ENCODE peak calls at places on chromosomes 3 and 15, in five cellular contexts. C is stimulated activated CD4-positive, alpha-beta T cell treated with anti-CD3 and anti-CD28 coated beads, Interleukin-4, amount 100 ng/mL, for 48 hours; V is left colon; S is hippocampal formation; W is T-helper 2 cell. Y is an unnamed sample.

GRCh38 chr15:71691700-71692417 is 118.5 kb upstream of the NR2E3 start:
- DNase-seq in C (no peak), V (no peak), S (no peak), W (no peak), Y (no peak)

GRCh38 chr15:29071193-29071906 is 185.6 kb downstream of the APBA2 start:
- DNase-seq in C (no peak), V (no peak), S (peak), W (no peak), Y (no peak)

GRCh38 chr3:94928921-94929320 is 866.1 kb downstream of the NSUN3 start:
- DNase-seq in C (no peak), V (no peak), S (no peak), W (no peak), Y (no peak)

GRCh38 chr3:14899993-14900618 is 47.3 kb upstream of the NR2C2 start:
- DNase-seq in C (no peak), V (peak), S (no peak), W (no peak), Y (no peak)

GRCh38 chr3:45922950-45923590 is 20.2 kb upstream of the CXCR6 start:
- DNase-seq in C (no peak), V (no peak), S (no peak), W (no peak), Y (no peak)

GRCh38 chr15:78177447-78177873 is 28.3 kb downstream of the IDH3A start:
- DNase-seq in C (peak), V (peak), S (no peak), W (no peak), Y (no peak)

GRCh38 chr3:155870945-155871745 is 695 bp downstream of the GMPS start:
- DNase-seq in C (peak), V (peak), S (no peak), W (peak), Y (peak)

GRCh38 chr15:76236350-76236749 is 74.9 kb downstream of the ETFA start:
- DNase-seq in C (no peak), V (no peak), S (no peak), W (no peak), Y (no peak)

GRCh38 chr3:179105881-179106280 is 34.3 kb upstream of the ZMAT3 start:
- DNase-seq in C (no peak), V (no peak), S (no peak), W (no peak), Y (no peak)

GRCh38 chr3:77506384-77506783 is 466.5 kb downstream of the ROBO2 start:
- DNase-seq in C (no peak), V (no peak), S (no peak), W (no peak), Y (no peak)

GRCh38 chr15:34795267-34796081 is at the start of gene ACTC1:
- DNase-seq in C (no peak), V (no peak), S (no peak), W (no peak), Y (no peak)

GRCh38 chr15:60970246-60971170 is 258.6 kb downstream of the RORA start:
- DNase-seq in C (no peak), V (no peak), S (no peak), W (no peak), Y (no peak)

GRCh38 chr3:65343031-65343430 is 655.2 kb upstream of the ADAMTS9 start:
- DNase-seq in C (no peak), V (no peak), S (no peak), W (no peak), Y (no peak)

GRCh38 chr3:188170461-188171459 is 16.8 kb downstream of the LPP start:
- DNase-seq in C (peak), V (no peak), S (no peak), W (no peak), Y (no peak)

GRCh38 chr3:149342413-149343340 is 9.2 kb upstream of the TM4SF18 start:
- DNase-seq in C (no peak), V (no peak), S (no peak), W (no peak), Y (no peak)

GRCh38 chr3:193982258-193982659 is 153.7 kb upstream of the HES1 start:
- DNase-seq in C (no peak), V (peak), S (no peak), W (no peak), Y (no peak)

GRCh38 chr15:29805043-29805707 is 17.1 kb downstream of the TJP1 start:
- DNase-seq in C (no peak), V (no peak), S (peak), W (no peak), Y (no peak)

GRCh38 chr3:153209596-153209995 is 47.6 kb downstream of the RAP2B start:
- DNase-seq in C (no peak), V (no peak), S (no peak), W (no peak), Y (no peak)

GRCh38 chr15:35722506-35722905 is 176.5 kb upstream of the DPH6 start:
- DNase-seq in C (no peak), V (no peak), S (no peak), W (no peak), Y (no peak)

GRCh38 chr3:14602804-14603644 is 48.5 kb upstream of the CCDC174 start:
- DNase-seq in C (no peak), V (no peak), S (no peak), W (no peak), Y (no peak)

GRCh38 chr3:155995525-155996370 is 124.6 kb upstream of the KCNAB1 start:
- DNase-seq in C (no peak), V (no peak), S (no peak), W (no peak), Y (peak)

GRCh38 chr3:4983739-4984510 is 4.7 kb downstream of the BHLHE40 start:
- DNase-seq in C (peak), V (peak), S (peak), W (no peak), Y (no peak)

GRCh38 chr3:81728766-81729544 is 32.5 kb downstream of the GBE1 start:
- DNase-seq in C (no peak), V (no peak), S (no peak), W (no peak), Y (no peak)

GRCh38 chr15:62952969-62953368 is 89.6 kb upstream of the TPM1 start:
- DNase-seq in C (no peak), V (no peak), S (no peak), W (no peak), Y (no peak)

GRCh38 chr3:81419196-81419595 is 342.2 kb downstream of the GBE1 start:
- DNase-seq in C (no peak), V (no peak), S (peak), W (no peak), Y (no peak)

Y was measured in NCI-H774.